ENCODE peak calls at places on chromosomes 16 and 17, in nine cellular contexts. J, Z, N, E, Q, S, X, C and H are unnamed samples. For H3K27me3, the result is how much of the 10 kb centered on the place peaks cover.

GRCh38 chr17:60170835-60171752 is 21.3 kb downstream of the CA4 start:
- DNase-seq in J (no peak), Z (no peak), N (no peak), E (peak), Q (no peak), S (peak), X (no peak), C (no peak), H (peak)

GRCh38 chr17:83053021-83053778 is 26.2 kb upstream of the METRNL start:
- DNase-seq in J (no peak), Z (no peak), N (no peak), E (peak), Q (peak), S (peak), X (no peak), C (no peak), H (peak)

GRCh38 chr17:72305964-72306551 is 185.2 kb downstream of the SOX9 start:
- DNase-seq in J (no peak), Z (no peak), N (peak), E (no peak), Q (no peak), S (no peak), X (no peak), C (no peak), H (no peak)

GRCh38 chr16:20734782-20735181 is 6.8 kb downstream of the THUMPD1 start:
- DNase-seq in J (no peak), Z (no peak), N (no peak), E (no peak), Q (no peak), S (no peak), X (no peak), C (no peak), H (no peak)

GRCh38 chr16:11792404-11793260 is 4.4 kb downstream of the ZC3H7A start:
- DNase-seq in J (no peak), Z (no peak), N (peak), E (no peak), Q (no peak), S (no peak), X (no peak), C (no peak), H (no peak)

GRCh38 chr16:35308674-35309073 is 1849.3 kb downstream of the TP53TG3F start:
- DNase-seq in J (no peak), Z (no peak), N (no peak), E (no peak), Q (no peak), S (no peak), X (no peak), C (no peak), H (no peak)

GRCh38 chr17:45168991-45169752 is 7.5 kb downstream of the HEXIM2 start:
- DNase-seq in J (no peak), Z (no peak), N (no peak), E (no peak), Q (no peak), S (no peak), X (no peak), C (no peak), H (peak)

GRCh38 chr17:9350083-9350482 is 225.5 kb downstream of the STX8 start:
- DNase-seq in J (peak), Z (no peak), N (no peak), E (peak), Q (no peak), S (no peak), X (no peak), C (peak), H (no peak)

GRCh38 chr16:85431431-85432124 is 181.5 kb upstream of the GSE1 start:
- DNase-seq in J (no peak), Z (no peak), N (no peak), E (no peak), Q (no peak), S (no peak), X (no peak), C (no peak), H (no peak)

GRCh38 chr16:8822403-8822802 is 24.8 kb downstream of the PMM2 start:
- DNase-seq in J (no peak), Z (no peak), N (no peak), E (no peak), Q (no peak), S (no peak), X (no peak), C (no peak), H (no peak)

GRCh38 chr17:43468746-43469544 is 14.8 kb upstream of the DHX8 start:
- DNase-seq in J (peak), Z (no peak), N (peak), E (peak), Q (no peak), S (no peak), X (no peak), C (peak), H (no peak)

GRCh38 chr16:80994451-80994850 is 12.2 kb downstream of the CMC2 start:
- DNase-seq in J (peak), Z (no peak), N (no peak), E (peak), Q (no peak), S (no peak), X (no peak), C (no peak), H (no peak)

GRCh38 chr17:57114085-57114673 is 29.1 kb downstream of the AKAP1 start:
- DNase-seq in J (peak), Z (peak), N (peak), E (peak), Q (peak), S (peak), X (peak), C (no peak), H (peak)

GRCh38 chr16:81673432-81673831 is 105.7 kb upstream of the PLCG2 start:
- DNase-seq in J (no peak), Z (no peak), N (no peak), E (no peak), Q (no peak), S (no peak), X (no peak), C (no peak), H (no peak)

GRCh38 chr16:11721781-11722467 is 20.7 kb downstream of the TXNDC11 start:
- DNase-seq in J (no peak), Z (no peak), N (no peak), E (no peak), Q (no peak), S (no peak), X (no peak), C (no peak), H (no peak)

GRCh38 chr17:77779711-77780539 is 178.6 kb upstream of the TNRC6C start:
- DNase-seq in J (no peak), Z (no peak), N (no peak), E (no peak), Q (no peak), S (no peak), X (no peak), C (no peak), H (no peak)

GRCh38 chr16:87425941-87426340 is 33.8 kb downstream of the MAP1LC3B start:
- DNase-seq in J (no peak), Z (no peak), N (no peak), E (no peak), Q (no peak), S (no peak), X (no peak), C (no peak), H (no peak)

GRCh38 chr16:64356267-64356666 is 765.6 kb downstream of the CDH11 start:
- DNase-seq in J (peak), Z (no peak), N (peak), E (peak), Q (no peak), S (no peak), X (no peak), C (no peak), H (no peak)

GRCh38 chr16:72645526-72645925 is 402.4 kb downstream of the ZFHX3 start:
- DNase-seq in J (no peak), Z (no peak), N (no peak), E (no peak), Q (no peak), S (no peak), X (no peak), C (no peak), H (no peak)

GRCh38 chr16:63302841-63303240 is 1266.6 kb upstream of the CDH8 start:
- DNase-seq in J (no peak), Z (no peak), N (no peak), E (no peak), Q (no peak), S (no peak), X (no peak), C (no peak), H (no peak)

GRCh38 chr16:57409870-57410585 is 5.5 kb downstream of the CCL17 start:
- DNase-seq in J (no peak), Z (no peak), N (no peak), E (no peak), Q (no peak), S (no peak), X (no peak), C (no peak), H (peak)

GRCh38 chr16:50821586-50821985 is 79.7 kb downstream of the CYLD start:
- DNase-seq in J (peak), Z (no peak), N (no peak), E (peak), Q (no peak), S (no peak), X (no peak), C (peak), H (no peak)

GRCh38 chr16:15521758-15522509 is 87.5 kb downstream of the BMERB1 start:
- DNase-seq in J (no peak), Z (no peak), N (no peak), E (no peak), Q (no peak), S (peak), X (no peak), C (no peak), H (no peak)

GRCh38 chr16:48676836-48677235 is 66.9 kb upstream of the N4BP1 start:
- DNase-seq in J (peak), Z (no peak), N (no peak), E (peak), Q (no peak), S (no peak), X (no peak), C (no peak), H (no peak)

GRCh38 chr16:80176114-80176513 is 364.7 kb upstream of the DYNLRB2 start:
- DNase-seq in J (no peak), Z (no peak), N (no peak), E (no peak), Q (no peak), S (no peak), X (no peak), C (no peak), H (no peak)

GRCh38 chr16:1508494-1509167 is 15.5 kb downstream of the TELO2 start:
- DNase-seq in J (no peak), Z (no peak), N (no peak), E (no peak), Q (no peak), S (no peak), X (no peak), C (no peak), H (no peak)

GRCh38 chr16:56807011-56807675 is 57.9 kb upstream of the SLC12A3 start:
- DNase-seq in J (peak), Z (no peak), N (no peak), E (peak), Q (no peak), S (peak), X (no peak), C (no peak), H (no peak)

GRCh38 chr17:2343421-2343820 is 6.1 kb downstream of the SGSM2 start:
- DNase-seq in J (peak), Z (no peak), N (no peak), E (no peak), Q (no peak), S (no peak), X (no peak), C (no peak), H (no peak)

GRCh38 chr17:32623196-32623595 is 136.4 kb downstream of the CDK5R1 start:
- DNase-seq in J (no peak), Z (no peak), N (no peak), E (no peak), Q (no peak), S (peak), X (no peak), C (no peak), H (no peak)
- H2AFZ ChIP-seq in J (no peak), Z (no peak), N (no peak), E (no peak), Q (no peak), S (no peak), X (no peak), C (no peak), H (no peak)

GRCh38 chr16:7158481-7158880 is 174.2 kb upstream of the RBFOX1 start:
- DNase-seq in J (no peak), Z (no peak), N (no peak), E (no peak), Q (no peak), S (no peak), X (no peak), C (no peak), H (no peak)
- H3K27me3 ChIP-seq in J (under half), Z (under half), N (under half), E (under half), Q (under half), S (under half), X (under half), C (under half), H (under half)

GRCh38 chr17:30920683-30921543 is 832 bp upstream of the ADAP2 start:
- DNase-seq in J (no peak), Z (no peak), N (no peak), E (peak), Q (no peak), S (no peak), X (no peak), C (no peak), H (no peak)
- H2AFZ ChIP-seq in J (peak), Z (peak), N (no peak), E (peak), Q (peak), S (peak), X (peak), C (peak), H (no peak)

DNA sequence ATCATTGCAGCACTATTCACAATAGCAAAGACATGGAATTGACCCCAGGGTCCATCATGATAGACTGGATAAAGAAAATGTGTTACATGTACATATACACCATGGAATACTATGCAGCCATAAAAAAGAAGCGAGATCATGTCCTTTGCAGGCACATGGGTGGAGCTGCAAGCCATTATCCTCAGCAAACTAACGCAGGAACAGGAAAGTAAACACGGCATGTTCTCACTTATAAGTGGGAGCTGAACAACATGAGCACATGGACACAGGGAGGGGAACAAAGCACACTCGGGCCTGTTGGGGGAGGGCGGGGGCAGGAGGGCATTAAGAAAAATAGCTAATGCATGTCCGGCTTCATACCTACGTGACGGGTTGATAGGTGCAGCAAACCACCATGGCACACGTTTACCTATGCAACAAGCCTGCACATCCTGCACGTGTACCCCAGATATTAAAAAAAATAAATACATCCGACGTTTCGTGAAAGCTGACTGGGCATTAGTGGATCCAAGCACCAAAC is 28.9 kb downstream of the ZNF778 start:
- DNase-seq in J (no peak), Z (no peak), N (no peak), E (no peak), Q (no peak), S (no peak), X (no peak), C (no peak), H (no peak)
- H3K27me3 ChIP-seq in J (under half), Z (under half), N (under half), E (under half), Q (under half), S (under half), X (under half), C (under half), H (under half)

DNA sequence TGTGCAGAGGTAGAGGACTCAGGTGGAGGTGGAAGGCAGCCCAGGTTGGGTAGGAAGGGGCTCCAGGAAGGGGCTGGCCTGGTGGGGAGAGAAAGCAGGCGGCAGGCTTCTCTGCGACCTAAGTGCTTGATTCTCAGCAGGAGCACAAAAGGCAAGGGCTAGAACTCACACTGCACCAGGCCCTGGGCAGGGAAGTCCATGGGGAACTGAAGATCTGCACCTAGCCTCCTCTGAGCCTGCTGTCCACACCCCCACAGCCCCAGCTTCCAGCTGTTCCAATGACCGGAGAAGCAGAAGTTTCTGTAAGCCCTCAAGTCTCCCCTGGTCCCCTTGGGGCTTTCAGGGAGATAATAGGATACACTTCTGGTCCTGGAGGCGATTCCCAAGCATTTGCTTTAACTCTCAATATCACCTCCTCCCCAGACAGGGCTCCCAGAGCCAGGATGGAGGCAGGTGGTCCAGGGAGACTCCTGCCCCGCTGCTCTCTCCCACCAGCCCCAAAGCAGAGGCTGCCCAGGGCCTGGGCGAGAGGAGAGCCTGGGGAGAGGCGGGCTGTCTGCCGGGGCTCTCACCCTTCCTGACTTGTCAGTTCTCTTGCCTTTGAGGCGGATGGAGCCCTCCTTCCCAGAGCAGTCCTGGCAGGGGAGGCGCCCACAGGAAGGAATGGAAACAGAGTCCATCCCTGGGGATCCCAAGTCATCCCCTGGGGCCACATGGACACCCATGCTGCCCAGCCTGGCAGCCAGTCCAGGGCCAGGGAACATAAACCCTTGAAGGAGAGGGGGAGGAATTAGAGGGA is 126.1 kb downstream of the RBFOX3 start:
- DNase-seq in J (no peak), Z (no peak), N (no peak), E (no peak), Q (no peak), S (no peak), X (no peak), C (no peak), H (no peak)
- H2AFZ ChIP-seq in J (no peak), Z (no peak), N (no peak), E (no peak), Q (no peak), S (no peak), X (no peak), C (no peak), H (no peak)

DNA sequence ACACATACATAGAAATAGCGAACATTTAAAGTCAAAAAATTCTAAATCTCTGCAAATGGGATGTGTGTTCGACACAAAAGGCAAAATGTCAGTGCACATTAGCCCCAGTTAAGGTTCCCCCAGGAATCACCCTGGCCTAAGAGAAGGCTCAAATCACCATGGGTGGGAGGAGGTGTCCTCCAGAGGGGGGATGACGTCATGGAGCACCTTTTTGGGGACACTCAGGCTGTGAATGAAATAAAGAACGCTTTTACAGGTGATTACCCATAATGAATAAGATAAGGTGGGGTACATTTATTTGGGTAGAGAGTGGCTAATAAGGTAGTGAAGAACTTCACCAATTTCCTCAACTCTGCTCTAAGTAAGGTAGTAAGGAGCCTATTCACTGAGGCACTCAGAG is 26.4 kb downstream of the WNT3 start:
- DNase-seq in J (no peak), Z (no peak), N (no peak), E (no peak), Q (no peak), S (no peak), X (no peak), C (no peak), H (no peak)
- H3K27me3 ChIP-seq in J (under half), Z (under half), N (under half), E (half or more), Q (half or more), S (under half), X (under half), C (under half), H (under half)

GRCh38 chr17:7932483-7932891 is 481 bp downstream of the CNTROB start:
- DNase-seq in J (peak), Z (no peak), N (peak), E (peak), Q (peak), S (peak), X (no peak), C (no peak), H (peak)

GRCh38 chr17:7927596-7927995 is 2.1 kb downstream of the KCNAB3 start:
- DNase-seq in J (no peak), Z (no peak), N (no peak), E (no peak), Q (no peak), S (no peak), X (no peak), C (no peak), H (peak)

GRCh38 chr17:7930841-7931631 is 710 bp downstream of the TRAPPC1 start:
- DNase-seq in J (no peak), Z (no peak), N (no peak), E (no peak), Q (no peak), S (no peak), X (no peak), C (no peak), H (no peak)

GRCh38 chr17:7931709-7932482 is at the start of the genes CNTROB and TRAPPC1:
- DNase-seq in J (peak), Z (peak), N (peak), E (peak), Q (peak), S (peak), X (peak), C (peak), H (peak)

DNA sequence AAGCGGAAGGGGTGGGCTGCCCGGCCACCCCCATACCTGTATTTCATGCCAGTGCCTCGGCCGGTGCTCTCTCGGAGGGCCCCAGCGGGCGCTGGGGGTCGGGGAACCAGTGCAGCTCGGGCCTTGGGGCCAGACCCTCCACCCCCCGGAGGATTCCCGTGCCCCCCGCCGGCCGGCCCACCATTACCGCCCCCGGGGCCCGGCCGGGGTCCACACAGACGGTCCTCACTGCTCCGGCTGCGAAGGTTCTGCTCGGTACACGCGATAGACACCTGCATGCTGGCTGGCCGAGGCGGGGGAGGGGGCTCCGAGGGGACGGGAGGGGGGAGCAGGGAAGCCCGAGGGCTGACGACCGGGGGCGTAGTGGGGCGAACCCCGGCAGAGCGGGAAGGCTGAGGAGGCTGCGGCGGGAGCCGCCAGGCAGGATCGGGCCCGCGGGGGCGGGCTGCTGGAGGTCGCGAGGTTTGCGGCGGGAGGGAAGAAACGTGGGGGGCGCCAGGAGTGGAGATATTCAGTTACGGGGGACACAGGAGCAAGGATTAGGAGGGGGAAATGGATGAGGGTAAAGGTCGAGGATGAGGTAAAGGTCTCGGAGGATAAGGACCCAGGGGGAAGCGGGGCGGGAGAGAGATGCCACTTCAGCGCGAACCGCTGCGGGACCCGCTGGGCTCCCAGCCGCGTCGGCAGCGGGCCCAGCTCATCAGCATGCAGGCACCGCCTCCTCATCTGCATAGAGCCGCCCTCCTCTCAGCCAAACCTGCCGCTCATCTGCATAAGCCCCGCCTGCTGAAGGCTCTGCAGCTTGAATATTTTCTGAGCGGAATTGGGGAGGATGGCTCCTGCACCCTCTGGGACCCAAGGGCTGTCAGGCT is at the start of gene KCNAB3:
- DNase-seq in J (no peak), Z (no peak), N (peak), E (peak), Q (peak), S (peak), X (peak), C (no peak), H (peak)
- H2AFZ ChIP-seq in J (no peak), Z (no peak), N (no peak), E (peak), Q (peak), S (peak), X (no peak), C (no peak), H (no peak)